ENCODE peak calls at places on chromosomes 11 and 22, in four cellular contexts. J, H, W and D are unnamed samples.
A peak's percentile ranks its signal among the peaks of the same experiment; 100 is the strongest.

GRCh38 chr11:118715245-118715807 is 35.9 kb upstream of the TREH start:
- DNase-seq in J (no peak), H (no peak), W (no peak), D (peak; percentile 87)

GRCh38 chr22:19611590-19611989 is 87.4 kb upstream of the CLDN5 start:
- DNase-seq in J (no peak), H (no peak), W (no peak), D (no peak)

GRCh38 chr11:71447791-71448256 is 369 bp downstream of the DHCR7 start:
- DNase-seq in J (peak; percentile 26), H (peak; percentile 43), W (no peak), D (peak; percentile 17)

GRCh38 chr11:65793144-65793581 is 6.3 kb downstream of the OVOL1 start:
- DNase-seq in J (peak; percentile 96), H (no peak), W (no peak), D (no peak)

GRCh38 chr11:100760766-100761165 is 73.7 kb downstream of the ARHGAP42 start:
- DNase-seq in J (no peak), H (no peak), W (no peak), D (no peak)

GRCh38 chr11:65965986-65966762 is 4.6 kb downstream of the SART1 start:
- DNase-seq in J (no peak), H (no peak), W (no peak), D (no peak)

GRCh38 chr22:44398791-44399190 is 86.0 kb upstream of the SHISAL1 start:
- DNase-seq in J (no peak), H (no peak), W (no peak), D (no peak)

GRCh38 chr22:41874090-41874489 is 40.8 kb downstream of the SHISA8 start:
- DNase-seq in J (no peak), H (no peak), W (no peak), D (no peak)

GRCh38 chr11:2272946-2273280 is 2.5 kb upstream of the ASCL2 start:
- DNase-seq in J (no peak), H (no peak), W (no peak), D (no peak)

GRCh38 chr22:16967453-16968217 is 40.4 kb downstream of the GAB4 start:
- DNase-seq in J (no peak), H (no peak), W (no peak), D (no peak)

GRCh38 chr22:39244496-39245129 is at the start of gene PDGFB:
- DNase-seq in J (peak; percentile 44), H (peak; percentile 70), W (no peak), D (peak; percentile 35)

GRCh38 chr11:10984250-10984649 is 126.4 kb upstream of the ZBED5 start:
- DNase-seq in J (no peak), H (no peak), W (no peak), D (no peak)

GRCh38 chr11:119509969-119510401 is 87.0 kb upstream of the THY1 start:
- DNase-seq in J (peak; percentile 94), H (peak; percentile 38), W (no peak), D (peak; percentile 81)

GRCh38 chr11:71156301-71156700 is 96.1 kb downstream of the SHANK2 start:
- DNase-seq in J (no peak), H (no peak), W (no peak), D (no peak)

GRCh38 chr11:77602385-77603105 is 12.8 kb downstream of the AQP11 start:
- DNase-seq in J (peak; percentile 89), H (peak; percentile 15), W (peak; percentile 24), D (peak; percentile 91)

GRCh38 chr22:25120093-25120561 is 79.5 kb upstream of the CRYBB3 start:
- DNase-seq in J (peak; percentile 76), H (no peak), W (no peak), D (no peak)

GRCh38 chr11:77140231-77140959 is 12.3 kb downstream of the MYO7A start:
- DNase-seq in J (no peak), H (no peak), W (no peak), D (peak; percentile 73)

GRCh38 chr11:73249858-73250773 is 22.0 kb upstream of the P2RY6 start:
- DNase-seq in J (peak; percentile 26), H (no peak), W (no peak), D (peak; percentile 48)

GRCh38 chr22:20972014-20972797 is 5.2 kb downstream of the AIFM3 start:
- DNase-seq in J (no peak), H (no peak), W (no peak), D (no peak)

GRCh38 chr22:17375914-17376614 is 6.8 kb downstream of the CECR2 start:
- DNase-seq in J (no peak), H (no peak), W (no peak), D (no peak)

GRCh38 chr22:37749831-37750595 is 53.2 kb downstream of the TRIOBP start:
- DNase-seq in J (peak; percentile 97), H (no peak), W (no peak), D (peak; percentile 73)

GRCh38 chr11:120057595-120058581 is 80.0 kb downstream of the TRIM29 start:
- DNase-seq in J (peak; percentile 60), H (no peak), W (no peak), D (no peak)

GRCh38 chr11:27124514-27125264 is 84.1 kb downstream of the BBOX1 start:
- DNase-seq in J (peak; percentile 29), H (no peak), W (peak; percentile 20), D (peak; percentile 52)

GRCh38 chr11:35343033-35343598 is 76.2 kb downstream of the SLC1A2 start:
- DNase-seq in J (no peak), H (no peak), W (no peak), D (no peak)

GRCh38 chr11:61976813-61977475 is 9.5 kb upstream of the FTH1 start:
- DNase-seq in J (no peak), H (no peak), W (no peak), D (no peak)

GRCh38 chr11:134384406-134384805 is 27.6 kb downstream of the B3GAT1 start:
- DNase-seq in J (no peak), H (no peak), W (no peak), D (no peak)

GRCh38 chr11:131659931-131660330 is 289.5 kb downstream of the NTM start:
- DNase-seq in J (no peak), H (no peak), W (no peak), D (no peak)

GRCh38 chr11:45982656-45983470 is 60.4 kb downstream of the LARGE2 start:
- DNase-seq in J (peak; percentile 62), H (peak; percentile 21), W (peak; percentile 28), D (peak; percentile 85)

GRCh38 chr11:64887757-64888405 is 9.5 kb upstream of the EHD1 start:
- DNase-seq in J (peak; percentile 49), H (peak; percentile 90), W (no peak), D (no peak)

GRCh38 chr22:30857103-30857502 is 111.5 kb downstream of the MORC2 start:
- DNase-seq in J (no peak), H (no peak), W (no peak), D (no peak)

GRCh38 chr22:50735739-50736030 is 2.3 kb upstream of the ACR start:
- DNase-seq in J (no peak), H (no peak), W (no peak), D (no peak)

GRCh38 chr22:29269230-29269604 is 1.1 kb downstream of the EWSR1 start:
- DNase-seq in J (peak; percentile 23), H (no peak), W (no peak), D (no peak)

GRCh38 chr22:43293661-43294392 is 49.3 kb downstream of the SCUBE1 start:
- DNase-seq in J (no peak), H (no peak), W (no peak), D (peak; percentile 52)

GRCh38 chr11:69490516-69490915 is 9.1 kb downstream of the LINC01488 start:
- DNase-seq in J (no peak), H (no peak), W (no peak), D (no peak)